ENCODE peak calls at places on chromosomes 1 and 21, in six cellular contexts. K is fibroblast of mammary gland, G is cardiac muscle cell, I is ovary, Y is NB4, U is left ventricle myocardium inferior. P is an unnamed sample.

GRCh38 chr1:67840449-67840848 is 7.2 kb upstream of the GNG12 start:
- DNase-seq in K (peak), I (no peak), U (no peak), G (no peak), Y (no peak), P (no peak)

GRCh38 chr1:6082430-6082971 is 36.8 kb downstream of the KCNAB2 start:
- DNase-seq in Y (no peak), I (no peak), K (peak), G (peak), U (no peak), P (no peak)

GRCh38 chr21:34337741-34338140 is 26.1 kb upstream of the KCNE2 start:
- DNase-seq in K (no peak), Y (no peak), U (no peak), I (no peak), G (no peak), P (no peak)

GRCh38 chr1:7783178-7783711 is 846 bp upstream of the PER3 start:
- DNase-seq in U (peak), K (peak), Y (peak), I (peak), G (peak), P (peak)

GRCh38 chr1:36497207-36497606 is 14.5 kb upstream of the CSF3R start:
- DNase-seq in I (no peak), U (no peak), Y (no peak), G (no peak), K (no peak), P (no peak)

GRCh38 chr1:42137766-42138165 is 15.4 kb upstream of the GUCA2B start:
- DNase-seq in G (no peak), Y (no peak), K (no peak), I (no peak), U (no peak), P (no peak)

GRCh38 chr1:246583056-246583440 is 16.8 kb downstream of the CNST start:
- DNase-seq in K (no peak), Y (no peak), U (no peak), G (no peak), I (no peak), P (no peak)

GRCh38 chr1:236522937-236523703 is 662 bp upstream of the LGALS8 start:
- DNase-seq in U (peak), Y (no peak), I (peak), G (no peak), K (no peak), P (peak)

GRCh38 chr1:112904071-112904830 is 51.7 kb downstream of the SLC16A1 start:
- DNase-seq in K (peak), G (no peak), Y (peak), I (no peak), U (no peak), P (no peak)

GRCh38 chr1:34829250-34829649 is 30.3 kb downstream of the SMIM12 start:
- DNase-seq in U (no peak), Y (peak), G (no peak), I (no peak), K (peak), P (no peak)

GRCh38 chr1:150979723-150980056 is 2.4 kb upstream of the ANXA9 start:
- DNase-seq in U (no peak), I (no peak), K (no peak), Y (no peak), G (no peak), P (no peak)
- TF ChIP-seq CTCF in U (no peak), I (no peak), K (no peak), Y (no peak), G (no peak), P (no peak)

DNA sequence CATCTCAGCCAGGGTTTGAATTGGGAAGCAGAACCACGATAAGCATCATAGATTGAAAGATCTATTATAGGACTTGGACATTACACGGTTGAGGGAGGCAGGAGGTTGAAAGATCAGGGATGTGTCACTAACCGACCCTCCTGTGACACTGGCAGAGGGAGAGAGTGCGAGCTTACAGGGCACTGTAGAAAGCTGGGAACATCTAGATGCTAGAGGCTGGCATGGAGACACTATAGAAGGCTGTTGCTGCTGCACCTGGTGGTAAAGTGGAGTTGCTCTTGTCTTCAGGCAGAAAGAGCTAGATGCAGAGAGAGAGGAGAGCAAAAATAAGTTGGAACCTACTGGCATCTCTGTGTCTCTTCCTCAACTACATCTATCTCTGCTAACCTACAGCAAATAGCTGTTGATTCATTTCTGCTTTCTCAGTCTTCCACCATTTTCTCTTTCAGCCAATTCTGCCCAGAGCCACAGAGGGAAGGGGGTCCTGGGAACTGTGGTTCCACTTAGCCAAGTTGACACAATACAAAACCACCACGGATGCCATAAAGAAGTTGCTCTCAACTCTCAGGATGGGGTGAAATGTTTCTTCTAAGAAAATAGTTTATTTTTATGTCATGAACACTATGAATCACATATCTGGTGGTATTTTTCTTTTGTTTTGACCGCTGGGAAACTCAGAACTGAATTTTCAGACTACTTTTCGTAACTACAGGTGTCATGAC is 155.9 kb downstream of the ZNF281 start:
- DNase-seq in G (no peak), I (no peak), U (no peak), Y (no peak), K (no peak), P (no peak)
- TF ChIP-seq CTCF in G (no peak), I (no peak), U (no peak), Y (no peak), K (no peak), P (no peak)

GRCh38 chr1:28800324-28800723 is 11.6 kb upstream of the OPRD1 start:
- DNase-seq in K (no peak), Y (no peak), G (no peak), I (no peak), U (no peak), P (no peak)

GRCh38 chr1:28792644-28793121 is 19.3 kb upstream of the OPRD1 start:
- DNase-seq in G (peak), K (no peak), Y (no peak), I (no peak), U (no peak), P (no peak)

GRCh38 chr1:28801461-28801860 is 10.5 kb upstream of the OPRD1 start:
- DNase-seq in Y (no peak), U (no peak), I (no peak), G (no peak), K (no peak), P (no peak)

GRCh38 chr1:28796321-28797213 is 15.4 kb upstream of the OPRD1 start:
- DNase-seq in K (no peak), U (no peak), I (no peak), Y (no peak), G (peak), P (no peak)
- TF ChIP-seq CTCF in K (no peak), U (no peak), I (no peak), Y (no peak), G (no peak), P (no peak)

DNA sequence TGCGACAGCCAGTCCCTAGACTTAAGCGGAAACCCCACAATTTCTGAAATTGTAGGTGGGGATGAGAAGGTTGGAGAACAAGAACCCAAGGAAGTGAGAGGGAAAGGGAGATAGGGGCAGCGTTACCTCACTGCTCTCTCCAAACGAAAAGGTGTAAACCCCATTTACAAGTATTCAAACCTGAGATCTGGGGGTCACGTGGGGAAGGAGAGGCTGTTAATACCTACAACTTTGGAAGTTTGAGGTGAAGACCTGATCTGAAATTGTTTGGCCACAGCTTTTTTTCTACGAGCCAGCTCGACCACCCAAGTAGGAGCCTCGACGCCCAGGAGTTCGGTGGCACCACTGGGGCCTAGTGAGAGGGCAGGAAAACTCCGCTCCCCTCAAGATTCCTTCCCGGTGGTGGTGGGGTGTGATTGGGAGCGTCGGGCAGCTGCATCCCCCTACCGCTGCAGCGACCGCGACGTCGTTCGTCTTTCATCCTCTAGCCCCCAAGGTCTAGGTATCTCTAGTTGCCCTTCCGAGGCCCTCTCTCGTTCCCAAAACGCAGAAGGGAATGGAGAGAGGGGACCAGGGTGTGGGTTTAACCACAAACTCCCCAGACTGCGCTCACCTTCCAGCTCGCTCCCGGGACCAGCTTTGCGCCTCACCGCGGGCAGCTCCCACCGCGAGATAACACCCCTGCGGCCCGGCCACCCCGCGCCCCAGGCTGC is 907 bp downstream of the PTPN14 start:
- DNase-seq in K (no peak), U (no peak), Y (no peak), G (no peak), I (no peak), P (no peak)
- TF ChIP-seq CTCF in K (no peak), U (no peak), Y (no peak), G (no peak), I (no peak), P (no peak)

DNA sequence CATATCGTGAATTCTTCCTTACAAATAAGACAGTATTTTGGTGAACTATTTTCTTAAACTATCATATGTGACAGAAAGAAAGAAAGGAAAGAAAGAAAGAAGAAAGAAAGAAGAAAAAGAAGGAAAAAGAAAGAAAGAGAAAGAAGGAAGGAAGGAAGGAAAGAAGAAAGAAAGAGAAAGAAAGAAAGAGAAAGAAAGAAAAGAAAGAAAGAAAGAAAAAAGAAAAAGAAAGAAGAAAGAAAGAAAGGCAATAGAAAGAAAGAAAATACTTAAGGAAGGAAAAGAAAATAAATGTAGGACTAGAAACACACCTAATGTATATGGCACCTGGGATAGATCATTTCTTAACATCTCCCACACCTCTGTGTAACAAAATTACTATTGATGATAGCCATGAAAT is 120.4 kb downstream of the PLA2G4A start:
- DNase-seq in G (no peak), U (no peak), I (no peak), K (no peak), Y (no peak), P (no peak)
- TF ChIP-seq CTCF in G (no peak), U (no peak), I (no peak), K (no peak), Y (no peak), P (no peak)

GRCh38 chr1:60037669-60038068 is 35.9 kb downstream of the C1orf87 start:
- DNase-seq in U (no peak), K (no peak), G (no peak), I (no peak), Y (no peak), P (no peak)

GRCh38 chr1:60033066-60033465 is 40.5 kb downstream of the C1orf87 start:
- DNase-seq in K (peak), I (no peak), Y (no peak), G (no peak), U (no peak), P (no peak)

GRCh38 chr1:60034999-60035398 is 38.6 kb downstream of the C1orf87 start:
- DNase-seq in I (no peak), G (no peak), Y (peak), U (no peak), K (no peak), P (no peak)

GRCh38 chr1:60037061-60037460 is 36.5 kb downstream of the C1orf87 start:
- DNase-seq in Y (no peak), I (no peak), G (no peak), K (peak), U (no peak), P (no peak)

GRCh38 chr1:60035925-60036324 is 37.6 kb downstream of the C1orf87 start:
- DNase-seq in Y (no peak), U (no peak), K (peak), G (no peak), I (no peak), P (no peak)
- TF ChIP-seq CTCF in Y (no peak), U (no peak), K (no peak), G (no peak), I (no peak), P (no peak)

GRCh38 chr1:167937709-167938010 is 788 bp upstream of the MPC2 start:
- DNase-seq in I (no peak), K (no peak), U (no peak), G (no peak), Y (no peak), P (no peak)

GRCh38 chr1:167934407-167935251 is 1.9 kb upstream of the DCAF6 start:
- DNase-seq in Y (peak), G (peak), K (peak), U (no peak), I (no peak), P (no peak)

GRCh38 chr1:167935252-167936067 is 1.0 kb upstream of the DCAF6 start:
- DNase-seq in I (peak), K (peak), Y (peak), G (no peak), U (no peak), P (no peak)

GRCh38 chr1:167936930-167937708 is at the start of gene MPC2:
- DNase-seq in U (peak), Y (peak), G (peak), K (peak), I (peak), P (no peak)

DNA sequence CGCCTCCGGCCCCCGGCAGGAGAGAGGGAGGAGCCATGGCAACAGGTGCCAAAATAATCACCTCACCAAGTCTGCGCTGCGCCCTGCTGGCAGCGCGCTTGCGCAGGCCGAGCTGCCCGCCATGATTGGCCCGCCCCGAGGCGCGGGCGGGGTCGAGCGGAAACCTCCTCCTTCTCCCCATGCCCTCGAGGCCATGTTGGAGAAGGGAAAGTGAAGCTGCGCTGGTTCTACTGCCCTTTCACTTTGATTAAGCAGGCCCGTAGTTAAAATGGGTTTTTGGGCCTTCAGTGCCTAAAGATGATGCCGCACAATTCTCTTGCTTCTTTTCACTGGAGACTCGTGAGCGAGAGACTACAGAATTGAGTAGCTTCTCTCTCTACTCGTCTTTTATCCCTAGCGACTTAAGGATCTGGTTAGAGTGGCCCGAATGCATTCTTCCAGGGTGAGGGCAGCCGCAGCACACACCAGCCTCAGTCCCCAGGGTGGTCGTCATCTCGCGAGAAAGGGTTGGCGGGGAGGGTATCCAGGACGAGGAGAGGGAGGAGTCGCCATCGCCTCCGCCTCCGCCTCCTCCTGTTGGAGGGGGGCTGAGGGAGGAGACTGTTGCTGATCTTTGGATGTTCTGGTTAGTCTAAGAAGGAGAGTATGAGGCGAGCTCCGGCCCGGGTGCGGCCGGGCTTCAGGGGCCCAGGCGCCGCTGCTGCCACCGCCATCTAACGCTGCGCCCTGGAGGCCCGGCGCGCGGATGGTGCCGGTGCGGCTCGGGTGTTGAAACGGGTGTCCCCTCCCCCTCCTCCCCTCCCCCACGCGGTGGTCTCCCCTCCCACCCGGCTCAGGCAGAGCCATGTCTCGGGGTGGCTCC is at the start of gene DCAF6:
- DNase-seq in G (peak), K (peak), Y (peak), I (peak), U (peak), P (peak)
- TF ChIP-seq CTCF in G (no peak), K (no peak), Y (no peak), I (no peak), U (no peak), P (no peak)

DNA sequence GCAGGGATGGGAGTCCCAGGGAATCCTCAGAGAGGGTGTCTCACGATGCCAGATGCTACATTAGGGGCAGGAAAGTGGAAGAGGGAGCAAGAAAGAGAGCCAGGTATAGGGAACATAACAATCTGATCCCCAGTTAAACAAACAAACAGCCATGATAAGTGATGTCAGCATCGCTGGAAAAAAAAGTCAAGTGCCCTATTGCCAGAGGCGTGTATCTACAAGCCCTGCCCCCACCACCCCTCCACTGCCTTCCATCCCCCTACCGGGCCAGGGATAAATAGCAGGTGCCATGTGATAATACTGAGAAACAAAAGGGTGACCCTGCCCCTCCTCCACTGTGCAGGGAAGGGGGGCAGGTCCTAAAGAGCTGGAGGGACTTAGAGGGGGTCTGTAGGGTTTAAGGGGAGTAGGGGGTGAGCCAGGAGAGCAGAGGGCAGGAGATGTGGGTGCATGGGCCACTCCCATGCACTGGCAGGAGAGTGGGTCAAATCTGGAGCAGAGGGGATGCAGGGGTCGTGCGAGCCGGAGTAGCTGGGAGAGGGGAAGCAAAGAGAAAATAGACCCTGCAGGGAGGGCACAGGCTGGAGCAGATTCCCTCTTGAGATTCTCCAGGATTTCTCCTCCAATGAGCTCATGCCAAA is 3.4 kb downstream of the SLC26A9 start:
- DNase-seq in G (peak), U (no peak), K (no peak), I (no peak), Y (peak), P (peak)
- TF ChIP-seq CTCF in G (peak), U (peak), K (no peak), I (no peak), Y (peak), P (peak)

DNA sequence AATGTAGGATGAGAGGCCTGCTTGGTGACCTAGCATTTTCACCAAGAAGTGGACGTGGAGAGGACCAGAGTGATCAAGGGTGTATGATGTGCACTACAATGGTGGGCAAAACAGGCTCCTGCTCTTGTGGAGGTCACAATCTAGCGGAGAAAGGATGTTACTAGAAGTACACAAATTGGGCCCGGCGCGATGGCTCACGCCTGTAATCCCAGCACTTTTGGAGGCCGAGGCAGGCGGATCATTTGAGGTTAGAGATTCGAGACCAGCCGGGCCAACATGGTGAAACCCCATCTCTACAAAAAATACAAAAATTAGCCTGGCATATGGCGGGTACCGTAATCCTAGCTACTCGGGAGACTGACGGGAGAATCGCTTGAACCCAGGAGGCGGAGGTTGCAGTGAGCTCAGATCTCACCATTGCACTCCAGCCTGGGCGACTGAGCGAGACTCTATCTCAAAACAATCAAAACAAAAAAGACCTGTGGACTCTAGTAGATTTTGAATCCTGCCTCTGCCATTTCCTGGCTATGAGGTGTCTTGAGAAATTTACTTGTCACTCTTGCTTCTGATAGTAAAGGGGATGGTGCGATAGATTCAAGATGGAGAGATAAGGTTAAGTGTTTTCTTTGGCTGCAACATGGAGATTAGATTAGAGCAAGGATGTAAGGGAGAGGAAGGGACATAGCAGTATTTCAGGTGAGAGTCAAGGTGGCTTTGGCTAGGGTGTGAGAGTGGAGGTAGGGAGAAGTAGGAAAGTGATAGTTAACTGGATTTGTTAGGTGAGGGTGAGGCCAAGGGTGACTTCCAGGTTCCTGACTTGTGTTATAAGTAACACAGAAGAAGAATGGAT is 7.1 kb downstream of the KLF18 start:
- DNase-seq in G (no peak), U (no peak), K (no peak), I (no peak), Y (no peak), P (no peak)
- TF ChIP-seq CTCF in G (no peak), U (no peak), K (no peak), I (no peak), Y (no peak), P (no peak)

GRCh38 chr1:109788695-109789521 is 25.2 kb upstream of the EPS8L3 start:
- DNase-seq in I (peak), U (peak), G (peak), Y (peak), K (no peak), P (no peak)
- TF ChIP-seq CTCF in I (no peak), U (peak), G (peak), Y (peak), K (peak), P (peak)

P was measured in progenitor cell of endocrine pancreas.